ENCODE peak calls at places on chromosomes 11 and 22, in five cellular contexts. B, T, L, Y and M are unnamed samples.
A peak's percentile ranks its signal among the peaks of the same experiment; 100 is the strongest.

GRCh38 chr11:19601235-19601634 is 111.4 kb upstream of the NAV2 start:
- DNase-seq in L (no peak), B (no peak), T (no peak), Y (no peak), M (no peak)

GRCh38 chr11:9840460-9841004 is 176.7 kb downstream of the SWAP70 start:
- DNase-seq in B (no peak), L (no peak), Y (no peak), T (no peak), M (no peak)

GRCh38 chr11:61697093-61697492 is 16.9 kb downstream of the DAGLA start:
- DNase-seq in Y (no peak), T (no peak), B (no peak), L (no peak), M (no peak)

GRCh38 chr22:47098554-47098953 is 336.1 kb downstream of the TBC1D22A start:
- DNase-seq in Y (no peak), L (no peak), T (no peak), B (no peak), M (no peak)

GRCh38 chr22:46652930-46653331 is 32.7 kb downstream of the GRAMD4 start:
- DNase-seq in T (no peak), B (peak; percentile 64), Y (no peak), L (no peak), M (no peak)

GRCh38 chr11:19594326-19594725 is 118.3 kb upstream of the NAV2 start:
- DNase-seq in T (no peak), B (peak; percentile 27), Y (no peak), L (no peak), M (no peak)

GRCh38 chr11:9251306-9251705 is 13.8 kb downstream of the DENND5A start:
- DNase-seq in B (no peak), L (no peak), T (no peak), Y (no peak), M (no peak)

GRCh38 chr11:2215230-2215560 is 43.6 kb upstream of the TH start:
- DNase-seq in L (no peak), T (no peak), B (no peak), Y (no peak), M (no peak)

GRCh38 chr11:27489092-27489491 is 16.5 kb upstream of the LGR4 start:
- DNase-seq in Y (no peak), T (no peak), L (no peak), B (no peak), M (no peak)
- TF ChIP-seq CTCF in Y (no peak), T (no peak), L (no peak), B (no peak), M (no peak)

GRCh38 chr22:17164392-17165024 is 5.4 kb upstream of the HDHD5 start:
- DNase-seq in Y (no peak), L (no peak), T (no peak), B (peak; percentile 14), M (no peak)
- TF ChIP-seq CTCF in Y (no peak), L (no peak), T (no peak), B (peak; percentile 38), M (no peak)

GRCh38 chr22:39594411-39594810 is 23.9 kb downstream of the CACNA1I start:
- DNase-seq in B (no peak), L (no peak), Y (no peak), T (no peak), M (no peak)

GRCh38 chr22:39598017-39598965 is 27.7 kb downstream of the CACNA1I start:
- DNase-seq in B (no peak), Y (peak; percentile 53), T (peak; percentile 89), L (peak; percentile 93), M (no peak)

GRCh38 chr22:39597236-39597869 is 26.8 kb downstream of the CACNA1I start:
- DNase-seq in T (no peak), B (no peak), Y (no peak), L (no peak), M (no peak)

GRCh38 chr22:39595622-39596182 is 25.1 kb downstream of the CACNA1I start:
- DNase-seq in Y (no peak), B (no peak), T (no peak), L (no peak), M (no peak)

DNA sequence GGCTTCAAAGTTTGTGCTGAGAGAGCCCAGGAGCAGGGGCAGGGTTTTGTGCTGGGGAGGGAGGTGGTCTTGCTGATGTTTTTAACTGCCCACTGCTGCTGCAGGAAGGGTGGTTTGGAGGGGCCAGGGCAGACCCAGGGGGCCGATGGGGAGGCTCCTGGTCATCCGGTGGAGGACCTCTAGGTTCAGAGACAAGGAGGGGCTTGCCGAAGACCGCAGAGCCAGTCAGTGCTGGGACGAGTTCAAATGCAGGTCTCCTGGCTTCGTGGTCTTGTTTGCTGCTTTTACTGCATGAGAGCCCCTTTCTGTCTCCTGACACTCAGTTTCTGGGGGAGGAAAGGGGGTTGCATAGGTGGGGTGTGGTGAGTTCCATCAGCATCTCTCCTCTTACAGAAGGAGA is 26.0 kb downstream of the CACNA1I start:
- DNase-seq in B (no peak), L (no peak), Y (no peak), T (no peak), M (no peak)
- TF ChIP-seq CTCF in B (no peak), L (no peak), Y (no peak), T (no peak), M (no peak)

DNA sequence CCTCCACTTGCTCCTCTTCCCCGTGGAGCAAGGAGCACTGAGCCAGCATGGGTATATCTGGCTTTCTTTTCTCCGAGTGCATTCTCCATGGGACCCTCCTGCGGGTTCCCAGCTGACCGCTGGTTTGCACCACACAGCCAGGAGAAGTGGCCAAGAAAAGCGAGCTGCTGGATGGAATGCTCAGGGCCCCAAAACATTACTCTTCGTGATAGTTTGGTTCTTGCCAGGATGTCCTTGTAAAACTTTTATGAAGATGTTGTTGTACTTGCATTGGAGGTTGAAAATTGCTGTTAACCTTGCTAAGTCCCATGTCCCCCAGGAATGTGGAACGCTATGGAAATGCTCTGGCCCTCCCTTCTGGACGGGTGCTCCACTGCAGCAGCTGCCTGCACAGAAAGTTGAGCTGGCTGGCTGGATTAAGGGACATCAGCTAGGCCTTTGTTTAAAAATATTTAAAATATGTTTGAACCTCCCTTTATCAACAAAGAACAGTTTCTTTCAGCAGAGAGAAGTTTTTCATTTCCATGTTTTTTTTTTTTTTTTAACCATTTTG is 68.7 kb downstream of the ZNRF3 start:
- DNase-seq in T (peak; percentile 17), Y (no peak), L (no peak), B (peak; percentile 19), M (no peak)
- TF ChIP-seq CTCF in T (peak; percentile 4), Y (no peak), L (no peak), B (peak; percentile 12), M (peak; percentile 8)

GRCh38 chr22:43891360-43892182 is at the start of gene PNPLA5:
- DNase-seq in Y (no peak), T (no peak), L (no peak), B (peak; percentile 20), M (peak; percentile 31)
- TF ChIP-seq CTCF in Y (no peak), T (no peak), L (no peak), B (no peak), M (no peak)

GRCh38 chr11:73761403-73761945 is 600 bp upstream of the RAB6A start:
- DNase-seq in B (no peak), Y (no peak), T (peak; percentile 28), L (no peak), M (no peak)

GRCh38 chr11:73758451-73758850 is 2.4 kb downstream of the RAB6A start:
- DNase-seq in B (no peak), Y (no peak), T (no peak), L (no peak), M (no peak)

GRCh38 chr11:73760066-73760679 is 701 bp downstream of the RAB6A start:
- DNase-seq in Y (peak; percentile 17), T (peak; percentile 46), B (peak; percentile 25), L (peak; percentile 72), M (no peak)

GRCh38 chr11:73760680-73761402 is at the start of gene RAB6A:
- DNase-seq in T (peak; percentile 100), L (peak; percentile 100), Y (peak; percentile 97), B (peak; percentile 99), M (peak; percentile 76)

GRCh38 chr11:73759520-73760065 is 1.3 kb downstream of the RAB6A start:
- DNase-seq in L (no peak), B (peak; percentile 32), T (no peak), Y (no peak), M (no peak)
- TF ChIP-seq CTCF in L (no peak), B (peak; percentile 12), T (no peak), Y (no peak), M (no peak)

GRCh38 chr11:125941606-125942275 is 4.1 kb upstream of the VSIG10L2 start:
- DNase-seq in L (peak; percentile 71), B (peak; percentile 31), Y (no peak), T (peak; percentile 69), M (peak; percentile 59)

GRCh38 chr11:125943661-125944349 is 2.0 kb upstream of the VSIG10L2 start:
- DNase-seq in B (no peak), L (no peak), T (no peak), Y (no peak), M (no peak)

GRCh38 chr11:125942771-125943428 is 2.9 kb upstream of the VSIG10L2 start:
- DNase-seq in L (no peak), B (no peak), Y (no peak), T (no peak), M (no peak)

GRCh38 chr11:125941241-125941605 is 4.6 kb upstream of the VSIG10L2 start:
- DNase-seq in L (no peak), Y (no peak), B (no peak), T (no peak), M (no peak)

DNA sequence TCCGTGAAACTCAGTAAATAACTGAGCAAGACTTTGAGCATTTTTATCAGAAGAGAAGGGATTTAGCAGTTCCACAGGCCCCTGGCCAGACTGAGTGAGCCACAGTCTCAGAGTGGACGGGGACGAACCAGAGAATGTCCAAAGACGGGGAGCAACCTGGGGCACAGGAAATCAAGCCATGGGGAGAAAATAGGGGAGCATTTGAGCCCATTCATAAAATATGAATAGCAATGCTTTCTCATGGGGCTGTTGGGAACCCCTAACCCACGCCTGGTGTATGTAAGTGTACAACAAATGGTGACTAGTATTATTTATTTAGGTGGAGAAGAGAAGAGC is 3.6 kb upstream of the VSIG10L2 start:
- DNase-seq in Y (no peak), L (no peak), B (no peak), T (no peak), M (no peak)
- TF ChIP-seq CTCF in Y (no peak), L (no peak), B (no peak), T (no peak), M (no peak)

GRCh38 chr11:13277719-13278619 is at the start of gene BMAL1:
- DNase-seq in T (peak; percentile 69), L (peak; percentile 78), B (no peak), Y (peak; percentile 57), M (no peak)
- TF ChIP-seq CTCF in T (no peak), L (no peak), B (no peak), Y (no peak), M (no peak)

DNA sequence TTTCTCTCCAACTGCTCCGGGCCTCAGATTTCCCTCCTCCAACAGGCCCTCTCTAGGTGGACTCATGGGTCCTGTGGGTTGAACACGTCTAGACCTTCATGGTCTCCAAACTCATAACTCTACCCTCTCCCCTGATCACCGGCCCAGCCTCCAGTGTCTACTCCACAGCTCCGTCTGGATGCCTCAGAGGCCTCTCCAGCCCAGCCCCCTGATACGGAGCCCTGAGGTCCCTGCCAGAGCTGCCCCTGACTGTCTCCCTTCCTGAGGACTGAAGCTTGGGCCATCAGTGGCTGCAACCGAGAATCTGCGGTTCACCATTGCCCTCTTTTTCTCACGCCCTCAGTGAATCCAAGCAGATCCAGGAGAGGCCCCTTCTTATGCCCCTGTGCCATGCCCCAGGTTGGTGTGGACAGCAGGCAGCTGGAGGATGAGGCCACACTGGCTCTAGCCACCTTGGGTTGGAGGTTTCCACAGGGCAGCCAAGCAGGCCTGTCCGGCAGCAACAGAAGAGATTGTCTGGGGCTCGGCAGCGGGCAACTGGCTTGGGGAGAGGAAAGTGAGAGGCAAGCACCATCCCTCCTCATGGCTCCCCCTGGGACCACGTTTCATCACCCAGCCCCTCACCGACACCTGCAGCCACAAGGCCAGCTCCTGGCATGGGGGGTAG is 104.6 kb upstream of the FGF3 start:
- DNase-seq in L (peak; percentile 31), T (no peak), Y (no peak), B (no peak), M (no peak)
- TF ChIP-seq CTCF in L (no peak), T (no peak), Y (no peak), B (no peak), M (no peak)